ENCODE peak calls at places on chromosomes 3 and 15, in nine cellular contexts. O is foreskin fibroblast; A is EH; C is stimulated activated CD4-positive, alpha-beta T cell treated with anti-CD3 and anti-CD28 coated beads, Interleukin-15, amount 100 ng/mL, for 1 hour; E is activated CD4-positive, CD25-positive, alpha-beta regulatory T cell; Z is T-helper 17 cell; Q is skeletal muscle cell; F is Panc1; B is A172. T is an unnamed sample.

GRCh38 chr3:28300345-28300962 is 48.1 kb upstream of the ZCWPW2 start:
- DNase-seq in O (no peak), A (no peak), C (no peak), E (no peak), Z (no peak), Q (no peak), F (no peak), B (no peak), T (no peak)

GRCh38 chr3:38002291-38002876 is 11.8 kb downstream of the VILL start:
- DNase-seq in O (no peak), A (no peak), C (no peak), E (no peak), Z (no peak), Q (no peak), F (no peak), B (no peak), T (no peak)

GRCh38 chr3:133568294-133569014 is 5.0 kb upstream of the CDV3 start:
- DNase-seq in O (peak; percentile 95), A (peak; percentile 95), C (no peak), E (no peak), Z (no peak), Q (peak; percentile 72), F (peak; percentile 79), B (peak; percentile 99), T (no peak)

GRCh38 chr15:98547741-98548166 is 100.6 kb upstream of the IGF1R start:
- DNase-seq in O (no peak), A (no peak), C (no peak), E (no peak), Z (no peak), Q (no peak), F (no peak), B (no peak), T (no peak)

GRCh38 chr3:38519651-38520050 is 23.5 kb downstream of the EXOG start:
- DNase-seq in O (no peak), A (no peak), C (no peak), E (no peak), Z (no peak), Q (no peak), F (no peak), B (no peak), T (no peak)

GRCh38 chr3:135368316-135368715 is 573.3 kb downstream of the EPHB1 start:
- DNase-seq in O (no peak), A (no peak), C (no peak), E (no peak), Z (no peak), Q (no peak), F (no peak), B (no peak), T (no peak)

GRCh38 chr15:48493084-48493762 is 152.3 kb downstream of the FBN1 start:
- DNase-seq in O (peak; percentile 91), A (peak; percentile 97), C (no peak), E (no peak), Z (no peak), Q (peak; percentile 79), F (no peak), B (peak; percentile 84), T (no peak)

GRCh38 chr15:80403712-80404056 is 498 bp upstream of the ARNT2 start:
- DNase-seq in O (no peak), A (peak; percentile 10), C (no peak), E (no peak), Z (no peak), Q (no peak), F (no peak), B (no peak), T (no peak)

GRCh38 chr3:103511891-103512290 is 1077.1 kb downstream of the ZPLD1 start:
- DNase-seq in O (no peak), A (no peak), C (no peak), E (no peak), Z (no peak), Q (no peak), F (no peak), B (no peak), T (no peak)

GRCh38 chr3:42511196-42511595 is 8.8 kb downstream of the VIPR1 start:
- DNase-seq in O (no peak), A (no peak), C (no peak), E (no peak), Z (no peak), Q (no peak), F (no peak), B (no peak), T (no peak)

GRCh38 chr15:101013769-101014223 is 94.6 kb downstream of the LRRK1 start:
- DNase-seq in O (no peak), A (no peak), C (no peak), E (no peak), Z (no peak), Q (no peak), F (no peak), B (no peak), T (no peak)

GRCh38 chr15:95996494-95996893 is 334.0 kb upstream of the NR2F2 start:
- DNase-seq in O (no peak), A (no peak), C (no peak), E (no peak), Z (no peak), Q (no peak), F (no peak), B (peak; percentile 4), T (no peak)

GRCh38 chr3:53361849-53362248 is 14.5 kb upstream of the DCP1A start:
- DNase-seq in O (no peak), A (no peak), C (no peak), E (no peak), Z (no peak), Q (no peak), F (no peak), B (no peak), T (no peak)

GRCh38 chr3:167487556-167487955 is 13.7 kb upstream of the SERPINI2 start:
- DNase-seq in O (no peak), A (no peak), C (no peak), E (no peak), Z (no peak), Q (no peak), F (no peak), B (no peak), T (no peak)

GRCh38 chr15:68019814-68020525 is 34.1 kb upstream of the PIAS1 start:
- DNase-seq in O (no peak), A (no peak), C (no peak), E (no peak), Z (no peak), Q (no peak), F (no peak), B (no peak), T (no peak)

GRCh38 chr3:127718244-127718915 is 45.6 kb downstream of the ABTB1 start:
- DNase-seq in O (no peak), A (no peak), C (no peak), E (no peak), Z (no peak), Q (no peak), F (no peak), B (no peak), T (no peak)

GRCh38 chr3:46212101-46212500 is 4.0 kb upstream of the CCR1 start:
- DNase-seq in O (no peak), A (no peak), C (no peak), E (no peak), Z (no peak), Q (no peak), F (no peak), B (no peak), T (no peak)